ENCODE peak calls at places on chromosomes 2 and 18, in nine cellular contexts. E, J, I, S, P, V, G, O and C are unnamed samples.

GRCh38 chr2:240687045-240687740 is 4.5 kb upstream of the AQP12A start:
- DNase-seq in P (no peak), S (peak; percentile 34), E (no peak), G (no peak), O (no peak), J (no peak), V (no peak), I (no peak), C (no peak)

GRCh38 chr2:183348492-183348891 is 224.2 kb downstream of the NUP35 start:
- DNase-seq in G (peak; percentile 38), J (no peak), I (no peak), V (no peak), O (no peak), S (no peak), E (no peak), P (no peak), C (no peak)

GRCh38 chr18:45728341-45729010 is 4.5 kb downstream of the SLC14A1 start:
- DNase-seq in J (no peak), O (no peak), E (no peak), V (no peak), G (no peak), P (no peak), I (no peak), S (peak; percentile 33), C (no peak)

GRCh38 chr2:74481961-74482800 is 617 bp downstream of the CCDC142 start:
- DNase-seq in V (no peak), E (no peak), S (peak; percentile 75), P (peak; percentile 51), G (no peak), I (no peak), J (no peak), O (no peak), C (peak; percentile 86)

GRCh38 chr2:9738718-9739496 is 104.4 kb upstream of the TAF1B start:
- DNase-seq in S (no peak), O (no peak), G (no peak), E (no peak), V (no peak), P (no peak), J (no peak), I (no peak), C (no peak)

GRCh38 chr2:61924895-61925663 is 19.6 kb downstream of the COMMD1 start:
- DNase-seq in P (peak; percentile 13), O (no peak), E (no peak), I (no peak), J (no peak), G (no peak), S (no peak), V (no peak), C (no peak)

GRCh38 chr2:43210467-43211303 is 15.7 kb downstream of the ZFP36L2 start:
- DNase-seq in S (no peak), V (peak; percentile 72), P (peak; percentile 59), G (no peak), O (no peak), J (no peak), E (no peak), I (no peak), C (peak; percentile 100)

GRCh38 chr2:152445791-152446201 is 110.8 kb downstream of the FMNL2 start:
- DNase-seq in O (no peak), V (no peak), J (peak; percentile 56), S (no peak), I (peak; percentile 24), G (no peak), E (no peak), P (no peak), C (no peak)

GRCh38 chr2:169507698-169508097 is 1.8 kb upstream of the KLHL41 start:
- DNase-seq in P (no peak), I (peak; percentile 48), S (no peak), E (no peak), J (peak; percentile 86), V (peak; percentile 58), O (no peak), G (no peak), C (no peak)

GRCh38 chr2:70089946-70090523 is 2.8 kb downstream of the PCBP1 start:
- DNase-seq in I (no peak), V (no peak), S (no peak), G (no peak), E (no peak), J (peak; percentile 65), O (no peak), P (no peak), C (peak; percentile 70)

GRCh38 chr2:28717339-28717758 is 34.3 kb upstream of the PPP1CB start:
- DNase-seq in I (peak; percentile 55), J (peak; percentile 49), P (no peak), O (no peak), G (no peak), V (peak; percentile 23), S (no peak), E (peak; percentile 67), C (peak; percentile 99)

GRCh38 chr2:223588251-223588650 is 13.9 kb downstream of the SCG2 start:
- DNase-seq in G (no peak), J (no peak), O (no peak), S (no peak), I (no peak), E (no peak), V (no peak), P (no peak), C (no peak)

GRCh38 chr2:157898591-157898996 is 22.5 kb upstream of the ACVR1 start:
- DNase-seq in G (no peak), E (peak; percentile 56), S (no peak), P (peak; percentile 75), O (no peak), V (no peak), I (peak; percentile 58), J (peak; percentile 59), C (peak; percentile 21)

GRCh38 chr2:31386172-31386571 is 28.4 kb downstream of the XDH start:
- DNase-seq in J (no peak), O (no peak), S (no peak), G (no peak), I (no peak), E (no peak), V (no peak), P (no peak), C (no peak)

GRCh38 chr2:31388736-31389135 is 25.8 kb downstream of the XDH start:
- DNase-seq in O (no peak), E (no peak), G (no peak), V (no peak), J (no peak), S (no peak), P (no peak), I (no peak), C (no peak)

GRCh38 chr2:31384771-31385276 is 29.7 kb downstream of the XDH start:
- DNase-seq in I (peak; percentile 97), P (no peak), E (peak; percentile 45), V (no peak), S (no peak), O (no peak), J (no peak), G (no peak), C (peak; percentile 37)

GRCh38 chr2:31387850-31388249 is 26.7 kb downstream of the XDH start:
- DNase-seq in O (no peak), V (no peak), J (no peak), S (no peak), E (no peak), G (no peak), I (peak; percentile 13), P (no peak), C (no peak)

GRCh38 chr2:31386648-31387047 is 27.9 kb downstream of the XDH start:
- DNase-seq in O (no peak), E (no peak), S (peak; percentile 55), G (no peak), J (no peak), P (peak; percentile 44), I (peak; percentile 41), V (peak; percentile 11), C (no peak)
- TF ChIP-seq CTCF in O (peak; percentile 36), E (peak; percentile 26), S (peak; percentile 40), G (peak; percentile 4), J (no peak), P (peak; percentile 47), I (peak; percentile 14), V (peak; percentile 29), C (no peak)

GRCh38 chr2:55245411-55245810 is 12.9 kb downstream of the RPS27A start:
- DNase-seq in E (no peak), V (no peak), S (no peak), G (no peak), O (no peak), I (no peak), J (no peak), P (no peak), C (no peak)
- H3K4me3 ChIP-seq in E (no peak overlapping the region), V (no peak overlapping the region), S (no peak overlapping the region), G (no peak overlapping the region), O (no peak overlapping the region), I (no peak overlapping the region), J (no peak overlapping the region), P (no peak overlapping the region), C (no peak overlapping the region)

GRCh38 chr2:221410487-221410886 is 161.6 kb downstream of the EPHA4 start:
- DNase-seq in J (no peak), O (no peak), V (no peak), I (no peak), P (no peak), G (no peak), E (no peak), S (no peak), C (no peak)
- TF ChIP-seq MAX in J (no peak), O (no peak), V (no peak), I (no peak), P (no peak), G (no peak), E (no peak), S (no peak), C (no peak)

GRCh38 chr2:68716948-68717661 is 17.5 kb upstream of the ARHGAP25 start:
- DNase-seq in O (no peak), S (no peak), P (no peak), I (no peak), J (no peak), V (no peak), G (no peak), E (no peak), C (no peak)

GRCh38 chr2:68716539-68716938 is 18.1 kb upstream of the ARHGAP25 start:
- DNase-seq in I (no peak), P (no peak), E (no peak), J (no peak), O (no peak), G (no peak), S (no peak), V (no peak), C (no peak)

GRCh38 chr2:68714866-68715265 is 19.7 kb upstream of the ARHGAP25 start:
- DNase-seq in G (peak; percentile 80), V (no peak), O (no peak), E (no peak), P (no peak), S (no peak), J (no peak), I (no peak), C (peak; percentile 98)

GRCh38 chr2:68719912-68720311 is 14.7 kb upstream of the ARHGAP25 start:
- DNase-seq in V (no peak), I (no peak), E (no peak), G (no peak), P (no peak), J (no peak), O (no peak), S (no peak), C (no peak)

DNA sequence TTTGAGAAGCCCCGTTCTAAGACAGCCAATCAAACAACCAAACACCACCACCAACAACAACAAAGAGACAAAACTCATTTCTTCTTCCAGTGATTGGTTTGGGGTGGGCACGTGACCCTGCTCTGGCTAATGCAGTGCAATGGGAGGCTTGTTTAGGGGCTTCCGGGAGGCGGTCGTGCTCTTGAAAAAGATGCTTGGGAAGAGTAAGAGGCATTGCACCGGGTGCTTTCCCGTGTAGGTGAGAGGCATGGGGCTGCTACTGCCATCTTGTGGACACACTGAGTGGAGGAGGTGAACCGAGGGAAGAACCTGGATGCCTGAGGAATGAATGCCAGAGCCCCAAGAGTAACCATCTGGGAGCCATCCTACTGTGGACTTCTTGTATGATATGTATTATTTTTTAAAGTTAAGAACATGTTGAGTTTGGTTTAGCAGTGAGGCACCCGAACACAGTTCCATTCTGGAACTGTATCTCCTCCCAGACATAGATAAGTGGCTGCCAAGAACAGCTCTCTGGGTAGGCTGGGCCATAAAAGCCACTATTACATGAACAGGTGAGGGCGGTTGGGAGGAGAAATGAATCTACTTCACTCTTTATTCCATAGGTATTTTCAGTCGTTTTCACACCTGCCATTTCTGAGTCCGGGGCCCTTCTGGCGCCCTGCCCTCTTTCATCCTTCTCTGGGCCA is 19.1 kb upstream of the ARHGAP25 start:
- DNase-seq in E (peak; percentile 62), G (peak; percentile 59), P (peak; percentile 77), O (peak; percentile 80), J (peak; percentile 54), I (peak; percentile 81), S (peak; percentile 62), V (peak; percentile 71), C (peak; percentile 70)
- TF ChIP-seq CTCF in E (peak; percentile 89), G (peak; percentile 81), P (peak; percentile 84), O (peak; percentile 87), J (peak; percentile 73), I (peak; percentile 81), S (peak; percentile 71), V (peak; percentile 87), C (peak; percentile 70)